ENCODE peak calls at places on chromosomes 16 and 17, in four cellular contexts. L is pancreas, E is RWPE1, V is GM04504. F is an unnamed sample.

GRCh38 chr16:27029525-27029924 is 37.2 kb upstream of the C16orf82 start:
- DNase-seq in L (no peak), E (no peak), V (no peak), F (no peak)

GRCh38 chr16:50093607-50094570 is 28.1 kb downstream of the HEATR3 start:
- DNase-seq in L (peak; percentile 63), E (no peak), V (peak; percentile 35), F (peak; percentile 59)

GRCh38 chr17:30958187-30958586 is 12.7 kb upstream of the RNF135 start:
- DNase-seq in L (no peak), E (no peak), V (no peak), F (no peak)

GRCh38 chr17:2043785-2044184 is 2.0 kb downstream of the OVCA2 start:
- DNase-seq in L (no peak), E (no peak), V (no peak), F (no peak)

GRCh38 chr17:57892820-57893595 is 43.2 kb upstream of the MRPS23 start:
- DNase-seq in L (peak; percentile 90), E (peak; percentile 79), V (peak; percentile 100), F (peak; percentile 95)

GRCh38 chr17:36463916-36464764 is 22.3 kb upstream of the ZNHIT3 start:
- DNase-seq in L (peak; percentile 31), E (peak; percentile 94), V (peak; percentile 44), F (peak; percentile 41)

GRCh38 chr16:82240111-82240510 is 70.1 kb upstream of the MPHOSPH6 start:
- DNase-seq in L (no peak), E (peak; percentile 7), V (no peak), F (no peak)

GRCh38 chr17:51356084-51356410 is 95.7 kb downstream of the UTP18 start:
- DNase-seq in L (no peak), E (no peak), V (no peak), F (no peak)

GRCh38 chr16:1993731-1994131 is 4.0 kb downstream of the SYNGR3 start:
- DNase-seq in L (no peak), E (no peak), V (no peak), F (no peak)

GRCh38 chr16:58036943-58037342 is 11.4 kb downstream of the MMP15 start:
- DNase-seq in L (no peak), E (no peak), V (no peak), F (no peak)

GRCh38 chr16:11671676-11672075 is 3.4 kb downstream of the SNN start:
- DNase-seq in L (no peak), E (no peak), V (no peak), F (no peak)

GRCh38 chr17:49603238-49603637 is 27.6 kb downstream of the NXPH3 start:
- DNase-seq in L (no peak), E (no peak), V (no peak), F (no peak)

GRCh38 chr17:7856840-7857723 is at the start of gene NAA38:
- DNase-seq in L (peak; percentile 99), E (peak; percentile 94), V (peak; percentile 99), F (peak; percentile 98)

GRCh38 chr16:82192665-82193064 is 22.6 kb upstream of the MPHOSPH6 start:
- DNase-seq in L (no peak), E (peak; percentile 57), V (peak; percentile 32), F (no peak)

GRCh38 chr16:15795615-15796014 is 61.2 kb downstream of the MYH11 start:
- DNase-seq in L (no peak), E (no peak), V (no peak), F (no peak)

GRCh38 chr17:17114592-17115225 is 72.5 kb downstream of the MPRIP start:
- DNase-seq in L (no peak), E (no peak), V (no peak), F (no peak)

GRCh38 chr17:35543856-35544255 is 6.4 kb upstream of the SLFN12L start:
- DNase-seq in L (no peak), E (no peak), V (no peak), F (no peak)

GRCh38 chr16:2912330-2913199 is 834 bp downstream of the FLYWCH1 start:
- DNase-seq in L (no peak), E (peak; percentile 21), V (no peak), F (no peak)

GRCh38 chr16:84478172-84478948 is 26.1 kb downstream of the MEAK7 start:
- DNase-seq in L (no peak), E (peak; percentile 26), V (peak; percentile 58), F (no peak)

GRCh38 chr16:57480127-57480753 is 6.1 kb downstream of the DOK4 start:
- DNase-seq in L (peak; percentile 84), E (no peak), V (no peak), F (peak; percentile 74)

GRCh38 chr16:54446639-54447038 is 160.1 kb upstream of the IRX3 start:
- DNase-seq in L (no peak), E (peak; percentile 63), V (peak; percentile 77), F (no peak)

GRCh38 chr17:54021418-54021817 is 198.7 kb downstream of the KIF2B start:
- DNase-seq in L (no peak), E (no peak), V (no peak), F (no peak)

GRCh38 chr16:27480761-27481160 is 69.0 kb downstream of the GTF3C1 start:
- DNase-seq in L (no peak), E (no peak), V (no peak), F (no peak)

GRCh38 chr17:77109159-77110005 is 31.4 kb upstream of the SEC14L1 start:
- DNase-seq in L (no peak), E (no peak), V (no peak), F (no peak)

GRCh38 chr16:48914070-48914469 is 304.1 kb upstream of the N4BP1 start:
- DNase-seq in L (no peak), E (no peak), V (no peak), F (no peak)

GRCh38 chr16:87384162-87384999 is 805 bp upstream of the FBXO31 start:
- DNase-seq in L (no peak), E (peak; percentile 26), V (no peak), F (peak; percentile 43)

GRCh38 chr17:4375039-4375748 is 8.7 kb upstream of the UBE2G1 start:
- DNase-seq in L (no peak), E (no peak), V (no peak), F (no peak)

GRCh38 chr16:2884041-2884451 is 1.0 kb downstream of the FLYWCH2 start:
- DNase-seq in L (no peak), E (no peak), V (no peak), F (no peak)

GRCh38 chr17:63440127-63440769 is 5.9 kb downstream of the CYB561 start:
- DNase-seq in L (no peak), E (no peak), V (no peak), F (no peak)

GRCh38 chr16:85296859-85297698 is 184.8 kb upstream of the CIBAR2 start:
- DNase-seq in L (no peak), E (peak; percentile 40), V (no peak), F (no peak)

GRCh38 chr17:29412780-29413565 is 22.8 kb downstream of the TAOK1 start:
- DNase-seq in L (no peak), E (peak; percentile 36), V (peak; percentile 74), F (no peak)

GRCh38 chr16:4381935-4382794 is 10.5 kb downstream of the VASN start:
- DNase-seq in L (no peak), E (no peak), V (no peak), F (no peak)

GRCh38 chr17:71709974-71710373 is 410.8 kb upstream of the SOX9 start:
- DNase-seq in L (no peak), E (no peak), V (peak; percentile 29), F (no peak)

GRCh38 chr17:29115435-29115834 is 64.8 kb downstream of the MYO18A start:
- DNase-seq in L (no peak), E (no peak), V (no peak), F (no peak)

GRCh38 chr16:87127061-87127765 is 190.0 kb downstream of the C16orf95 start:
- DNase-seq in L (peak; percentile 60), E (no peak), V (no peak), F (no peak)

GRCh38 chr17:27666831-27667560 is 36.0 kb downstream of the LGALS9 start:
- DNase-seq in L (no peak), E (no peak), V (no peak), F (no peak)

GRCh38 chr17:28570716-28571254 is 539 bp downstream of the PIGS start:
- DNase-seq in L (no peak), E (no peak), V (no peak), F (no peak)

GRCh38 chr17:17445925-17446665 is 30.7 kb upstream of the MED9 start:
- DNase-seq in L (peak; percentile 52), E (peak; percentile 59), V (peak; percentile 93), F (peak; percentile 75)